ENCODE peak calls at places on chromosomes 13 and 19, in eight cellular contexts. X is ovary, H is uterus, N is H54, Z is Peyer's patch, R is heart left ventricle, P is body of pancreas, A is breast epithelium. U is an unnamed sample.

GRCh38 chr19:15340086-15340485 is 7.7 kb upstream of the BRD4 start:
- DNase-seq in H (no peak), N (no peak), R (no peak), P (no peak), X (no peak), A (no peak), Z (no peak), U (no peak)

GRCh38 chr13:51805925-51806324 is 2.0 kb upstream of the DHRS12 start:
- DNase-seq in N (no peak), A (no peak), R (no peak), Z (no peak), P (no peak), H (no peak), X (no peak), U (no peak)

GRCh38 chr19:6021878-6022569 is 44.1 kb upstream of the RANBP3 start:
- DNase-seq in H (peak; percentile 79), N (peak; percentile 77), R (peak; percentile 76), Z (peak; percentile 68), P (peak; percentile 88), X (peak; percentile 82), A (peak; percentile 48), U (peak; percentile 83)

GRCh38 chr13:49348748-49349147 is 95.1 kb downstream of the CAB39L start:
- DNase-seq in N (no peak), X (no peak), R (no peak), P (no peak), A (no peak), Z (no peak), H (no peak), U (no peak)

GRCh38 chr13:70812481-70812880 is 704.2 kb upstream of the KLHL1 start:
- DNase-seq in R (no peak), A (no peak), H (no peak), X (no peak), N (no peak), Z (no peak), P (no peak), U (no peak)

GRCh38 chr13:49183672-49184315 is 36.3 kb upstream of the MLNR start:
- DNase-seq in X (no peak), A (no peak), H (no peak), R (no peak), N (no peak), Z (no peak), P (no peak), U (no peak)

GRCh38 chr13:104650426-104650825 is 1584.2 kb upstream of the SLC10A2 start:
- DNase-seq in N (no peak), P (no peak), H (no peak), X (no peak), R (no peak), A (peak; percentile 61), Z (no peak), U (no peak)

GRCh38 chr19:17830567-17831418 is 9.5 kb upstream of the INSL3 start:
- DNase-seq in P (peak; percentile 73), A (no peak), X (peak; percentile 97), H (peak; percentile 55), Z (no peak), R (peak; percentile 36), N (peak; percentile 92), U (no peak)

GRCh38 chr19:32896516-32897214 is 27.1 kb upstream of the SLC7A9 start:
- DNase-seq in R (no peak), N (no peak), H (no peak), Z (no peak), A (no peak), P (no peak), X (no peak), U (no peak)

GRCh38 chr13:73952683-73953082 is 181.5 kb downstream of the KLF12 start:
- DNase-seq in N (no peak), R (no peak), X (no peak), A (no peak), P (no peak), Z (no peak), H (no peak), U (no peak)

GRCh38 chr19:45468159-45468651 is 409 bp downstream of the FOSB start:
- DNase-seq in N (no peak), H (no peak), A (no peak), X (no peak), Z (no peak), P (peak; percentile 55), R (peak; percentile 30), U (no peak)

DNA sequence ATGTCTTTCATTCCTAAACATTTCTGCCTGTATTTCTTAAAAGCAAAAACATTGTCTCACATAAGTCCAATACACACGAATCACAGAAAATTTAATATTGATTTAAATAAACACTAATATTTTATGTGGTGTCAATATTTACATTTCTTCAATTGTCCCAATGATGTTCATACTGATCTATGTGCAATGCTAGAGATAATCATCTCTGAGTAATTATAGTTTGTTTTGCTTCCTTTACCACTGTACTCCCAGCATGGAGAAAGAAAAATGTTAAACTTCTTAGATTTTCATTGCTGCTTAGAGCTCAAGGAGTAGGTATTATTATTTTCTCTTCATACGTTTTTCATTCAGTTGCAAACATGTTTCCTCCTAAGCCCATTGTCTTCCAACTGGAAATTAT is 434.2 kb upstream of the PRR20A start:
- DNase-seq in H (no peak), Z (no peak), N (no peak), P (no peak), X (no peak), A (no peak), R (no peak), U (no peak)
- TF ChIP-seq POLR2A in H (no peak), Z (no peak), N (no peak), P (no peak), X (no peak), A (no peak), R (no peak), U (no peak)

GRCh38 chr19:11382898-11383705 is 1.0 kb downstream of the EPOR start:
- DNase-seq in X (no peak), P (peak; percentile 65), H (no peak), Z (peak; percentile 46), N (no peak), A (no peak), R (peak; percentile 30), U (peak; percentile 85)

GRCh38 chr19:11379857-11380350 is 4.2 kb downstream of the EPOR start:
- DNase-seq in X (no peak), Z (no peak), A (no peak), R (no peak), H (no peak), P (no peak), N (no peak), U (no peak)

GRCh38 chr19:11381535-11382369 is 2.4 kb downstream of the EPOR start:
- DNase-seq in Z (peak; percentile 66), H (no peak), R (peak; percentile 75), A (no peak), X (peak; percentile 67), P (peak; percentile 49), N (peak; percentile 91), U (peak; percentile 78)

GRCh38 chr19:11378319-11379189 is 4.1 kb downstream of the SWSAP1 start:
- DNase-seq in H (no peak), R (peak; percentile 38), X (peak; percentile 53), Z (peak; percentile 36), A (no peak), N (peak; percentile 89), P (peak; percentile 49), U (peak; percentile 50)

GRCh38 chr19:11380653-11381534 is 3.2 kb downstream of the EPOR start:
- DNase-seq in A (peak; percentile 97), N (peak; percentile 93), H (peak; percentile 97), Z (peak; percentile 97), P (peak; percentile 96), X (peak; percentile 97), R (peak; percentile 96), U (peak; percentile 95)
- TF ChIP-seq POLR2A in A (peak; percentile 54), N (peak; percentile 85), H (peak; percentile 76), Z (peak; percentile 77), P (peak; percentile 81), X (peak; percentile 80), R (no peak), U (peak; percentile 85)

DNA sequence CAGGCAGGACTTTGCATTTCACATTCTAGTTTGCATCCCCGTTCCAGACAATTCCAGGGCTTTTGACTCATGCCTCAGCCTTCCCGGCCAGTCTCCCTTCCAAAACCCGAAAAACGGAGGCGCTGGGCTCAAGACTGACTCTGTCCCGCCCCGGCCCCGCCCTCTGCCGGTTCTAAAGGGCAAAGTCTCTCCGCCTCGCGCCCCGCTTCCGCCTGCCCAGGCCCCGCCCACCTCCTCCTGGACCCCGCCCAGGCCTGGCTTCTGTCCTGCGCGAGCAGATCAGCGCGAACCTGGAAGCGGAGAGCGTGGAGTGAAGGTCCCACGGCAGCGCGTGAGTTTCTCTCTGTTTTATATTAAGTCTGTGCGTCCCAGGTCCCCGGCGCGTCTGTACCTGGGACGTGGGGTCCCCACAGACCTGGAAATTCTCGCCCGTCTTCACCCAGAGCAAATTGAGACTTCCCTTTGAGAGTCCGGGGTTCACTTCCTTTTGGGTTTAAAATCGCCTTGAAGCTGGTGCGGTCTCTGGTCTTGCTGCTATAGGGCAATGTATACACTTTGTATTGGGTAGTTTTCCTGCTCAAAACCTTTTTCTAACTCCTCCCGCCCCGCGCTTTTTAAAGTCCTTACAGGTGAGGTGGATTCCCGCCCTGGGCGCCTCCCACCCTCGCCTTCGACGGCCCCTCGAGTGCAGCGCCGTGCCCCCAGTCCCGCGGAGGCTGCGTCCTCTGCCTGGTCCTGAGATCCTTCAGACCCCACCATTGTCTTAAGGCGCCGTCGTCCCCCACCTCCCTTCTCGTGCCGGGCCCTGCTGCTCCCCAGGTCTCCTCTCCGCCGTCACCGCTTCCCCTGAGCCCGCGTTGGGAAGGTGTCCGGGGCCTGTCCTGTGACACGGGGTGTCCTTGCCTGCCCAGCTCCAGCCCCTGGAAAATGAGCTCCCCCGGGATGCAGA is 31.2 kb downstream of the ZNF701 start:
- DNase-seq in P (peak; percentile 95), H (peak; percentile 95), X (peak; percentile 96), A (peak; percentile 88), N (peak; percentile 76), R (peak; percentile 94), Z (peak; percentile 94), U (peak; percentile 96)
- TF ChIP-seq POLR2A in P (peak; percentile 49), H (peak; percentile 42), X (peak; percentile 54), A (no peak), N (peak; percentile 67), R (no peak), Z (peak; percentile 45), U (peak; percentile 31)

GRCh38 chr19:23762548-23762883 is 3.8 kb upstream of the ZNF681 start:
- DNase-seq in H (no peak), A (no peak), Z (no peak), X (no peak), P (no peak), N (no peak), R (no peak), U (no peak)

GRCh38 chr19:23762884-23763711 is 4.4 kb upstream of the ZNF681 start:
- DNase-seq in P (peak; percentile 88), Z (peak; percentile 93), H (peak; percentile 75), R (peak; percentile 80), A (peak; percentile 89), N (no peak), X (peak; percentile 78), U (peak; percentile 76)

DNA sequence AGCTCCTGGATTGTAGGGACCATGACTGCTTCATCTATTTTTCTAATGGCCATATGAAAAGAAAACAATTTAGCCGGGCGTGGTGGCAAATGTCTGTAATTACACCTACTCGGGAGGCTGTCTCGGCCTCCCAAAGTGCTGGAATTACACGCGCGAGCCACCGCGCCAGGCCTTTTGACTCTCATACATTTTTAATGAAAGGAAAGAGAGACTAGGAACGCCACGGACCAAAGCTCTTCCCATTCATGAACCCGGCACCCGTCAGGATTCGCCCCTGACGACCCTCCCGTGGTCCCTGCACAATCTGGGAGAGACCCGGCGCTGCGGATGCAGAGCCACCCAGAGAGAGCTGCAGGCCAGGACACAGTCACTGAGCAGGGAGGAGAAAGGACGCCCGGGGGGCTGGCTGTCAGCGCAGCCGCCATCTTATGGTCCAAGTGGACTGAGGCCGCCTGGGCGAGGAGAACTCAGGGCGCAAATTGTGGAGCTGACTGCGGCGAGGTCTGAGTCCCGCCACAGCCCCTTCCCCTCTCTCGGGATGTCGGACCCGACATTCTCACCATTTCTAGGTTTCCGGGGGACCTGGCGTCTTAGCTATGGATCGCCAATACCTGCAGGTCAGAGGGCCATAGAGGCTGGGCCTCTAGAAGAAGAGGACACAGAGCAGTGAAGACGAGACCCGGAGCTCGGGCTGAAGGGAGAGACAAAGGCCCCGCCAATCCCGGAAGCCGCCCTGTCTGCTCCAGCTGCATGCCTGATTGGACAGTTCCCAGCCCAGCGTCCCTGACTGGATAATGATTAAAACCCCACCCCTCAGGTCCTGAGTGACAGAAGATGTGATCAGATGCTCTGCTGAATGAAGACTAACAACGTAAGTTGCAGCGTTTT is at the start of gene ZNF681:
- DNase-seq in X (peak; percentile 85), N (peak; percentile 72), R (peak; percentile 89), Z (peak; percentile 90), P (peak; percentile 82), H (peak; percentile 89), A (peak; percentile 87), U (peak; percentile 77)
- TF ChIP-seq POLR2A in X (no peak), N (no peak), R (no peak), Z (peak; percentile 19), P (peak; percentile 58), H (peak; percentile 27), A (no peak), U (no peak)

U was measured in right lobe of liver.